ENCODE peak calls at places on chromosomes 12 and 14, in five cellular contexts. N, W, C, M and L are unnamed samples.

GRCh38 chr12:34292736-34293625 is 270.7 kb downstream of the ALG10 start:
- DNase-seq in N (no peak), W (no peak), C (no peak), M (no peak), L (peak)

GRCh38 chr12:95859947-95860850 is 1.4 kb downstream of the SNRPF start:
- DNase-seq in N (no peak), W (no peak), C (no peak), M (no peak), L (no peak)

GRCh38 chr14:32256606-32257005 is 53.5 kb upstream of the RNU6-8 start:
- DNase-seq in N (no peak), W (peak), C (peak), M (no peak), L (no peak)

GRCh38 chr14:61380984-61381383 is 59.6 kb downstream of the PRKCH start:
- DNase-seq in N (peak), W (no peak), C (no peak), M (no peak), L (no peak)

GRCh38 chr14:104434214-104435076 is 145.1 kb upstream of the C14orf180 start:
- DNase-seq in N (no peak), W (no peak), C (no peak), M (peak), L (no peak)

GRCh38 chr12:107129315-107129930 is 36.1 kb upstream of the CRY1 start:
- DNase-seq in N (no peak), W (no peak), C (no peak), M (no peak), L (no peak)

GRCh38 chr14:88683119-88683518 is 109.6 kb downstream of the EML5 start:
- DNase-seq in N (no peak), W (no peak), C (no peak), M (no peak), L (no peak)

GRCh38 chr14:56794557-56795283 is 15.6 kb downstream of the OTX2 start:
- DNase-seq in N (peak), W (no peak), C (no peak), M (no peak), L (no peak)

GRCh38 chr12:92912672-92913071 is 16.4 kb downstream of the EEA1 start:
- DNase-seq in N (no peak), W (no peak), C (no peak), M (no peak), L (no peak)

GRCh38 chr14:51884086-51884927 is 23.9 kb downstream of the GNG2 start:
- DNase-seq in N (no peak), W (peak), C (peak), M (peak), L (no peak)

GRCh38 chr14:103897075-103897947 is 30.9 kb upstream of the TDRD9 start:
- DNase-seq in N (no peak), W (no peak), C (no peak), M (peak), L (peak)

GRCh38 chr14:69543341-69544249 is 31.1 kb downstream of the CCDC177 start:
- DNase-seq in N (no peak), W (peak), C (peak), M (no peak), L (no peak)

GRCh38 chr14:68927956-68928675 is 51.0 kb downstream of the ACTN1 start:
- DNase-seq in N (no peak), W (no peak), C (no peak), M (no peak), L (no peak)

GRCh38 chr14:106207316-106207715 is 680.9 kb downstream of the TMEM121 start:
- DNase-seq in N (no peak), W (no peak), C (no peak), M (no peak), L (no peak)

GRCh38 chr12:123457980-123458779 is at the start of gene SNRNP35:
- DNase-seq in N (peak), W (peak), C (peak), M (peak), L (peak)

GRCh38 chr12:63103489-63104131 is 47.4 kb downstream of the AVPR1A start:
- DNase-seq in N (no peak), W (peak), C (peak), M (peak), L (no peak)

GRCh38 chr12:95836630-95837239 is 22.0 kb upstream of the SNRPF start:
- DNase-seq in N (no peak), W (peak), C (peak), M (no peak), L (no peak)

GRCh38 chr12:953776-954175 is 4.3 kb upstream of the RAD52 start:
- DNase-seq in N (no peak), W (peak), C (peak), M (no peak), L (no peak)

GRCh38 chr12:70553391-70553859 is 83.8 kb downstream of the PTPRB start:
- DNase-seq in N (no peak), W (peak), C (no peak), M (no peak), L (no peak)

GRCh38 chr12:53046655-53047220 is 3.1 kb upstream of the TNS2 start:
- DNase-seq in N (peak), W (peak), C (peak), M (no peak), L (peak)

GRCh38 chr12:96236221-96236822 is 42.1 kb downstream of the ELK3 start:
- DNase-seq in N (no peak), W (peak), C (peak), M (no peak), L (peak)

GRCh38 chr12:119594772-119595445 is 1.3 kb downstream of the TMEM233 start:
- DNase-seq in N (peak), W (no peak), C (peak), M (no peak), L (peak)

GRCh38 chr14:64196668-64197411 is 97.3 kb downstream of the ESR2 start:
- DNase-seq in N (peak), W (peak), C (peak), M (peak), L (peak)

GRCh38 chr14:101367421-101368261 is 193.7 kb upstream of the DIO3 start:
- DNase-seq in N (no peak), W (no peak), C (no peak), M (no peak), L (no peak)

DNA sequence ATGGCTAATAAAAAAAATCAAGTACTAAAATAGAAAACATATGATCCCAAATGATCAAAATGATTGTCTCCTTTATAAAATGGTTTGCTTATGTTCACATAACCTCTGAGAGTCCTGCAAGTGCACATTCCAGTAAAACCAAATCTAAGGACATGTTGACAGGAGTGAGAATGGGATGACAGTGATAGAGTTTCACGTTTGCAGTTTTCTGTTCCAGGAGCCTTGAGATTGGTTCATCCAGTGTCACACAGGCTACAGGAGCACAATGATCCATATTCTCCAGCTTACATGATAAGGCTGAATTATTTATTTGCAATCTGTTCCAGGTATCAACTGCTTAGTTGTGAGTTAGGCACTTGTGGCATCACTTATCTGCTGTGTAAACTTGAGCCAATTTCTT is 1.5 kb upstream of the GYS2 start:
- DNase-seq in N (no peak), W (no peak), C (no peak), M (no peak), L (no peak)
- TF ChIP-seq CTCF in N (no peak), W (no peak), C (no peak), M (no peak), L (no peak)

GRCh38 chr14:75711134-75711795 is 50.2 kb downstream of the TTLL5 start:
- DNase-seq in N (peak), W (peak), C (peak), M (peak), L (no peak)

GRCh38 chr14:75714993-75715392 is 53.9 kb downstream of the TTLL5 start:
- DNase-seq in N (no peak), W (no peak), C (peak), M (no peak), L (no peak)

GRCh38 chr14:75705014-75705413 is 44.0 kb downstream of the TTLL5 start:
- DNase-seq in N (no peak), W (peak), C (no peak), M (no peak), L (no peak)

GRCh38 chr14:75711796-75712211 is 50.8 kb downstream of the TTLL5 start:
- DNase-seq in N (peak), W (peak), C (peak), M (peak), L (peak)

GRCh38 chr14:75709207-75709812 is 48.3 kb downstream of the TTLL5 start:
- DNase-seq in N (peak), W (peak), C (peak), M (peak), L (peak)
- TF ChIP-seq CTCF in N (peak), W (peak), C (peak), M (peak), L (peak)

GRCh38 chr12:85574291-85574690 is 261.9 kb downstream of the RASSF9 start:
- DNase-seq in N (no peak), W (no peak), C (no peak), M (no peak), L (no peak)

GRCh38 chr12:85572956-85573355 is 263.3 kb downstream of the RASSF9 start:
- DNase-seq in N (no peak), W (no peak), C (no peak), M (no peak), L (no peak)

GRCh38 chr12:85573635-85574214 is 262.5 kb downstream of the RASSF9 start:
- DNase-seq in N (no peak), W (no peak), C (no peak), M (no peak), L (no peak)

GRCh38 chr12:85580562-85581168 is 255.5 kb downstream of the RASSF9 start:
- DNase-seq in N (no peak), W (peak), C (no peak), M (no peak), L (no peak)

DNA sequence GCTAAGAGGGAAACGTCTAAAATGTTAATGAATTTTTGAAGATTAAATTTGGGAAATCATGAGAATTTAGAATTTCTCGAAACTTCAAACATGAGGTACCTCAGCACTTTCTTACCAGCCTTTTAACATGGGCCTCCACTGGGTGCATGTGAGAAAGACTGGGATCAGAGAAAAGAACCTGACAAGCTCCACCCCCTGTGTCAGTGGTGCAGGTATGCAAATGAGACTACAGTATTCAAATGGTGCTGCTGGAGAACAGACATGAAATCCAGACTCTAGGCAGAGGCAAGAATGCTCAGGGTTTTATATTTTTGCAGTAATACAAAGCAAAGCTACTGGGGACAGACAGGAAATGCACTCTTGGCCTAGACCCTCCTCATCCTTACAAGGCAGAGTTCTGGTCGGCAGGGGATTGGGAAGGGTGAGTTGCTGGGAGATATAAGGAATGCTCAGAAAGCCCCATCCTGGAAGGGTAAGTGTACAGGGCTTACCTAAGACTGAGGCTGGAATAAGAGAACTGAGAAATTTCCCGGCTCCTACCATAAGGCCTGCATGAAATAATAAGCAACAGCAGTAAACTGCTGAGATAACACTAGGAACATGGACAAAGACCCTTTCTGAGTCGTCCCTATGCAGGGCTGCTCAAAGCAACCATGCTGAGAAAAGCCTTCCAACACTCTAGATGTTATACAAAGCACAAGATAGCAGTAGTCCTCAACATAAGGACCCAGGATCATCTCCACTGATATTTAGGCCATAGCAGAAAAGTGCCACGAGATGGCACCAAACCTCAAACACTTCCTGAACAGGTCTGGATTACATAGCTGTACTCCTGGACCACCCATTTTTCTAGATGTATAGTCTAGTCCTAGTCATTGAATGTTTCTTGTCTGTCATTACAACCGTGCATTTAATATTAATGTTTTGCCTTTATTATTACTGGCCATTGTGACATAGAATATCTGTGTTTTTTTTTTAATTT is 260.8 kb downstream of the RASSF9 start:
- DNase-seq in N (peak), W (peak), C (peak), M (peak), L (peak)
- TF ChIP-seq CTCF in N (peak), W (peak), C (peak), M (peak), L (peak)

GRCh38 chr12:108234155-108234554 is 105.0 kb downstream of the CMKLR1 start:
- DNase-seq in N (no peak), W (peak), C (no peak), M (peak), L (no peak)
- TF ChIP-seq CTCF in N (no peak), W (no peak), C (no peak), M (no peak), L (peak)